ENCODE peak calls at places on chromosomes 16 and 17, in five cellular contexts. One of them, this sample, is unnamed.

GRCh38 chr16:65154321-65154720 is 32.5 kb upstream of the CDH11 start:
- DNase-seq in LoVo: no peak
- DNase-seq in DMS79: no peak
- DNase-seq in activated gamma-delta T cell treated with Interleukin-2 at 50 U/mL for 16 hours: no peak
- DNase-seq in SW480: no peak
- DNase-seq in this sample: no peak

GRCh38 chr17:82845163-82845807 is 5.5 kb upstream of the ZNF750 start:
- DNase-seq in SW480: no peak
- DNase-seq in LoVo: no peak
- DNase-seq in DMS79: no peak
- DNase-seq in activated gamma-delta T cell treated with Interleukin-2 at 50 U/mL for 16 hours: no peak
- DNase-seq in this sample: no peak

GRCh38 chr16:86457621-86458456 is 52.5 kb upstream of the FOXF1 start:
- DNase-seq in DMS79: no peak
- DNase-seq in SW480: no peak
- DNase-seq in activated gamma-delta T cell treated with Interleukin-2 at 50 U/mL for 16 hours: no peak
- DNase-seq in LoVo: no peak
- DNase-seq in this sample: no peak

GRCh38 chr17:3802461-3803307 is 1.7 kb upstream of the ITGAE start:
- DNase-seq in SW480: no peak
- DNase-seq in DMS79: no peak
- DNase-seq in activated gamma-delta T cell treated with Interleukin-2 at 50 U/mL for 16 hours: no peak
- DNase-seq in LoVo: no peak
- DNase-seq in this sample: peak

GRCh38 chr17:28071891-28072606 is 29.6 kb downstream of the NLK start:
- DNase-seq in SW480: no peak
- DNase-seq in DMS79: no peak
- DNase-seq in activated gamma-delta T cell treated with Interleukin-2 at 50 U/mL for 16 hours: no peak
- DNase-seq in LoVo: no peak
- DNase-seq in this sample: no peak

GRCh38 chr17:67212231-67212630 is 32.8 kb downstream of the HELZ start:
- DNase-seq in DMS79: no peak
- DNase-seq in activated gamma-delta T cell treated with Interleukin-2 at 50 U/mL for 16 hours: no peak
- DNase-seq in LoVo: no peak
- DNase-seq in SW480: no peak
- DNase-seq in this sample: no peak

GRCh38 chr16:30491744-30492308 is 19.3 kb downstream of the ITGAL start:
- DNase-seq in DMS79: no peak
- DNase-seq in activated gamma-delta T cell treated with Interleukin-2 at 50 U/mL for 16 hours: peak
- DNase-seq in LoVo: peak
- DNase-seq in SW480: peak
- DNase-seq in this sample: no peak

GRCh38 chr16:70721202-70721963 is 35.5 kb upstream of the MTSS2 start:
- DNase-seq in DMS79: no peak
- DNase-seq in SW480: no peak
- DNase-seq in LoVo: no peak
- DNase-seq in activated gamma-delta T cell treated with Interleukin-2 at 50 U/mL for 16 hours: no peak
- DNase-seq in this sample: no peak

GRCh38 chr16:55399911-55400310 is 75.9 kb downstream of the IRX6 start:
- DNase-seq in SW480: no peak
- DNase-seq in DMS79: no peak
- DNase-seq in LoVo: no peak
- DNase-seq in activated gamma-delta T cell treated with Interleukin-2 at 50 U/mL for 16 hours: no peak
- DNase-seq in this sample: no peak

GRCh38 chr17:19288453-19288852 is 51.3 kb downstream of the EPN2 start:
- DNase-seq in LoVo: no peak
- DNase-seq in SW480: peak
- DNase-seq in DMS79: no peak
- DNase-seq in activated gamma-delta T cell treated with Interleukin-2 at 50 U/mL for 16 hours: no peak
- DNase-seq in this sample: no peak

GRCh38 chr16:59886021-59886420 is 1151.9 kb upstream of the GOT2 start:
- DNase-seq in SW480: no peak
- DNase-seq in activated gamma-delta T cell treated with Interleukin-2 at 50 U/mL for 16 hours: no peak
- DNase-seq in DMS79: no peak
- DNase-seq in LoVo: peak
- DNase-seq in this sample: peak

GRCh38 chr16:2056681-2057407 is 9.1 kb downstream of the TSC2 start:
- DNase-seq in SW480: no peak
- DNase-seq in LoVo: no peak
- DNase-seq in activated gamma-delta T cell treated with Interleukin-2 at 50 U/mL for 16 hours: no peak
- DNase-seq in DMS79: peak
- DNase-seq in this sample: no peak

GRCh38 chr17:83110755-83111154 is 31.3 kb downstream of the METRNL start:
- DNase-seq in LoVo: no peak
- DNase-seq in activated gamma-delta T cell treated with Interleukin-2 at 50 U/mL for 16 hours: no peak
- DNase-seq in DMS79: no peak
- DNase-seq in SW480: no peak
- DNase-seq in this sample: no peak

GRCh38 chr17:7561028-7561575 is 617 bp upstream of the SENP3 start:
- DNase-seq in LoVo: peak
- DNase-seq in SW480: peak
- DNase-seq in DMS79: peak
- DNase-seq in activated gamma-delta T cell treated with Interleukin-2 at 50 U/mL for 16 hours: peak
- DNase-seq in this sample: peak

GRCh38 chr17:44353656-44354331 is 8.7 kb downstream of the GRN start:
- DNase-seq in LoVo: no peak
- DNase-seq in activated gamma-delta T cell treated with Interleukin-2 at 50 U/mL for 16 hours: no peak
- DNase-seq in DMS79: no peak
- DNase-seq in SW480: no peak
- DNase-seq in this sample: no peak

GRCh38 chr17:77107506-77108433 is 33.0 kb upstream of the SEC14L1 start:
- DNase-seq in SW480: peak
- DNase-seq in activated gamma-delta T cell treated with Interleukin-2 at 50 U/mL for 16 hours: peak
- DNase-seq in DMS79: no peak
- DNase-seq in LoVo: no peak
- DNase-seq in this sample: no peak

GRCh38 chr17:67836205-67836987 is 11.1 kb downstream of the BPTF start:
- DNase-seq in LoVo: no peak
- DNase-seq in DMS79: no peak
- DNase-seq in SW480: no peak
- DNase-seq in activated gamma-delta T cell treated with Interleukin-2 at 50 U/mL for 16 hours: no peak
- DNase-seq in this sample: no peak

GRCh38 chr17:6108382-6108781 is 38.2 kb downstream of the WSCD1 start:
- DNase-seq in activated gamma-delta T cell treated with Interleukin-2 at 50 U/mL for 16 hours: no peak
- DNase-seq in SW480: no peak
- DNase-seq in DMS79: no peak
- DNase-seq in LoVo: no peak
- DNase-seq in this sample: no peak